ENCODE peak calls at places on chromosomes 5 and 9, in seven cellular contexts. N, X, Z, M, I, U and E are unnamed samples.

GRCh38 chr9:99299214-99300102 is 77.4 kb downstream of the SEC61B start:
- DNase-seq in M (no peak), U (peak), Z (no peak), N (no peak), I (peak), X (no peak), E (no peak)

GRCh38 chr9:4423207-4423610 is 67.1 kb upstream of the SLC1A1 start:
- DNase-seq in M (no peak), Z (no peak), U (no peak), N (no peak), X (no peak), I (no peak), E (no peak)

GRCh38 chr9:5140151-5140550 is 45.3 kb downstream of the INSL6 start:
- DNase-seq in N (no peak), I (no peak), X (no peak), Z (no peak), M (no peak), U (peak), E (no peak)

GRCh38 chr5:142984016-142984415 is 213.8 kb downstream of the ARHGAP26 start:
- DNase-seq in I (no peak), M (no peak), Z (no peak), X (no peak), N (no peak), U (no peak), E (no peak)

GRCh38 chr9:125620216-125620615 is 86.8 kb downstream of the MAPKAP1 start:
- DNase-seq in Z (no peak), X (no peak), M (no peak), U (peak), I (no peak), N (no peak), E (no peak)

GRCh38 chr5:167565555-167565954 is 725.9 kb upstream of the WWC1 start:
- DNase-seq in X (no peak), M (no peak), I (no peak), U (peak), N (no peak), Z (no peak), E (no peak)

GRCh38 chr5:106545325-106545724 is 1125.4 kb downstream of the EFNA5 start:
- DNase-seq in I (no peak), Z (no peak), U (peak), N (no peak), X (no peak), M (no peak), E (no peak)

GRCh38 chr5:72818866-72819534 is 2.5 kb downstream of the TNPO1 start:
- DNase-seq in X (no peak), N (peak), Z (peak), M (peak), U (peak), I (no peak), E (no peak)

GRCh38 chr5:173474881-173475287 is 141.6 kb downstream of the BOD1 start:
- DNase-seq in U (peak), Z (no peak), X (no peak), M (no peak), N (no peak), I (no peak), E (no peak)

GRCh38 chr9:128416432-128417019 is 4.1 kb upstream of the CERCAM start:
- DNase-seq in M (no peak), U (no peak), I (no peak), Z (no peak), N (no peak), X (no peak), E (no peak)

GRCh38 chr9:110207071-110207923 is 662 bp downstream of the C9orf152 start:
- DNase-seq in M (no peak), N (peak), U (no peak), Z (no peak), I (no peak), X (peak), E (no peak)

GRCh38 chr5:67805666-67806348 is 409.7 kb upstream of the PIK3R1 start:
- DNase-seq in Z (no peak), I (no peak), X (no peak), N (no peak), M (no peak), U (no peak), E (no peak)

GRCh38 chr5:29079771-29080170 is 2041.4 kb upstream of the CDH9 start:
- DNase-seq in Z (no peak), X (no peak), N (no peak), I (no peak), U (no peak), M (no peak), E (no peak)

GRCh38 chr9:136964171-136964689 is 12.2 kb downstream of the LCN12 start:
- DNase-seq in Z (no peak), I (no peak), M (no peak), N (no peak), U (no peak), X (peak), E (no peak)

GRCh38 chr9:87447547-87448432 is 49.9 kb upstream of the DAPK1 start:
- DNase-seq in M (no peak), Z (no peak), I (no peak), X (no peak), N (no peak), U (no peak), E (no peak)

GRCh38 chr5:4191024-4191423 is 595.4 kb downstream of the IRX1 start:
- DNase-seq in M (no peak), I (no peak), Z (no peak), N (no peak), X (no peak), U (no peak), E (no peak)

GRCh38 chr5:93572773-93573626 is 8.0 kb downstream of the NR2F1-AS1 start:
- DNase-seq in M (no peak), X (peak), U (no peak), Z (no peak), I (no peak), N (no peak), E (no peak)

GRCh38 chr5:115507682-115508081 is 36.9 kb downstream of the FEM1C start:
- DNase-seq in X (no peak), M (no peak), Z (no peak), N (no peak), U (peak), I (peak), E (no peak)

GRCh38 chr9:34513567-34514214 is 9.1 kb downstream of the ENHO start:
- DNase-seq in X (no peak), N (no peak), I (no peak), U (peak), Z (no peak), M (no peak), E (no peak)

GRCh38 chr5:38845555-38846378 is at the start of gene OSMR:
- DNase-seq in M (no peak), X (peak), N (peak), Z (peak), U (peak), I (peak), E (peak)

GRCh38 chr5:175710361-175710760 is 52.5 kb downstream of the HRH2 start:
- DNase-seq in X (peak), I (no peak), M (no peak), N (no peak), U (no peak), Z (no peak), E (no peak)

GRCh38 chr5:165139730-165140129 is 1634.3 kb downstream of the MAT2B start:
- DNase-seq in X (no peak), U (no peak), M (no peak), N (no peak), Z (no peak), I (no peak), E (no peak)

GRCh38 chr5:39521945-39522590 is 97.3 kb upstream of the DAB2 start:
- DNase-seq in M (no peak), I (no peak), X (no peak), Z (no peak), N (no peak), U (no peak), E (no peak)

GRCh38 chr9:116605904-116606341 is 81.2 kb upstream of the TRIM32 start:
- DNase-seq in Z (peak), X (no peak), N (no peak), M (no peak), I (no peak), U (peak), E (no peak)

GRCh38 chr5:143001764-143002351 is 231.7 kb downstream of the ARHGAP26 start:
- DNase-seq in Z (no peak), U (peak), M (no peak), N (no peak), I (no peak), X (no peak), E (no peak)

GRCh38 chr5:96528262-96528661 is 95.2 kb upstream of the PCSK1 start:
- DNase-seq in Z (no peak), N (no peak), M (no peak), U (no peak), X (no peak), I (no peak), E (no peak)

GRCh38 chr9:20022410-20022809 is 233.6 kb upstream of the SLC24A2 start:
- DNase-seq in X (no peak), M (no peak), Z (no peak), I (no peak), N (no peak), U (peak), E (no peak)

GRCh38 chr5:173281910-173282309 is 46.3 kb downstream of the STC2 start:
- DNase-seq in Z (no peak), X (no peak), N (no peak), U (no peak), M (no peak), I (no peak), E (no peak)

GRCh38 chr5:156497816-156498215 is 170.9 kb downstream of the SGCD start:
- DNase-seq in I (no peak), M (no peak), X (no peak), Z (no peak), N (no peak), U (peak), E (no peak)

GRCh38 chr5:55966284-55966683 is 28.5 kb downstream of the IL6ST start:
- DNase-seq in M (no peak), I (no peak), U (no peak), Z (no peak), X (no peak), N (no peak), E (no peak)

GRCh38 chr9:127720031-127720864 is 4.4 kb downstream of the TTC16 start:
- DNase-seq in N (no peak), U (no peak), I (no peak), M (peak), Z (no peak), X (no peak), E (no peak)

GRCh38 chr9:99491408-99492259 is 269.6 kb downstream of the SEC61B start:
- DNase-seq in U (peak), Z (no peak), X (no peak), M (no peak), I (no peak), N (no peak), E (no peak)

GRCh38 chr5:151002250-151002649 is 18.1 kb upstream of the GPX3 start:
- DNase-seq in I (no peak), U (peak), X (no peak), M (no peak), Z (peak), N (no peak), E (no peak)

GRCh38 chr5:21654-22233 is 70.2 kb upstream of the PLEKHG4B start:
- DNase-seq in Z (no peak), X (no peak), N (no peak), M (no peak), I (no peak), U (peak), E (no peak)

GRCh38 chr9:38035873-38036272 is 33.2 kb downstream of the SHB start:
- DNase-seq in U (peak), N (no peak), I (no peak), X (no peak), Z (no peak), M (no peak), E (no peak)

GRCh38 chr5:32083981-32084430 is 90.1 kb downstream of the GOLPH3 start:
- DNase-seq in X (no peak), N (no peak), M (no peak), Z (peak), U (no peak), I (no peak), E (no peak)

GRCh38 chr9:95511232-95511951 is 5.4 kb downstream of the PTCH1 start:
- DNase-seq in I (no peak), N (peak), U (peak), Z (no peak), M (peak), X (no peak), E (no peak)

GRCh38 chr5:119578937-119579336 is 50.4 kb upstream of the FAM170A start:
- DNase-seq in M (no peak), Z (no peak), N (no peak), X (no peak), I (no peak), U (peak), E (no peak)

GRCh38 chr5:159836691-159837090 is 79.6 kb upstream of the ADRA1B start:
- DNase-seq in U (no peak), N (no peak), Z (no peak), M (no peak), X (no peak), I (no peak), E (no peak)

GRCh38 chr9:98860871-98861293 is 53.4 kb downstream of the GALNT12 start:
- DNase-seq in I (peak), X (no peak), N (peak), M (no peak), Z (peak), U (peak), E (no peak)

GRCh38 chr5:113319256-113320053 is 115.3 kb downstream of the TSSK1B start:
- DNase-seq in M (no peak), X (no peak), N (no peak), U (no peak), Z (no peak), I (no peak), E (no peak)

GRCh38 chr5:113325054-113325453 is 109.7 kb downstream of the TSSK1B start:
- DNase-seq in U (no peak), M (no peak), I (no peak), X (no peak), N (no peak), Z (no peak), E (no peak)

GRCh38 chr5:113321266-113321665 is 113.5 kb downstream of the TSSK1B start:
- DNase-seq in N (no peak), U (peak), I (no peak), M (no peak), X (no peak), Z (no peak), E (no peak)

DNA sequence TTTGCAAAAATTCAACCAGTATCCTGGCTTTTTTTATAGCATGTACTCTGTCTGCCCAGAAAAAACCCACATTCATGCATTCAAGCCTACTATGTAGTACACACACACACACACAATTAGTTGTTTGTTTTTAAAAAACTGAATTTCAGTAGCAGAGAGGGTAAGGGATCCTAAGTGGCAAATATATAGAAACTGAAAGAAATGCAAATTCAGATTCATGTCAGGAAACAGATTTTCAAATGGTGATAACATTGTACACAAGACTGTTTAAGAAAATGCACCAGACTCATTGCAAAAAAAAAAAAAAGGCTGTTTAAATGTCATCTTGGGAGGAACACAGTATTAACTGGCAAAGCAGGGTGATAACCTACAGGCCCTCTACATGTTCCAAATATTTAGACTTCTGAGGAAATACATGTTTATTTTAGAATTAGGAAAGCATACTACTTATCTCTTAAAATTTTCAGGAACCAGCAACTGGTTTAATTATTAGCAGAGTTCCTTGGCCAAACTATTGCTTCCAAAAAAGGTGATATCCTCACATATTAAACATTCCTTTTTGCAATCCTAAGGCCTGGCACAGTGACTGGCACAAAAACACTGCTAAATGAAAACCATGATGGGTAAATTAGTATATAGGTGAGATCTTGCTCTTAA is 114.5 kb downstream of the TSSK1B start:
- DNase-seq in I (no peak), Z (no peak), U (no peak), X (no peak), N (no peak), M (no peak), E (no peak)
- H3K4me3 ChIP-seq in I (no peak), Z (no peak), U (no peak), X (no peak), N (no peak), M (no peak), E (no peak)

GRCh38 chr5:170502692-170503091 is 1.1 kb upstream of the KCNIP1 start:
- DNase-seq in U (no peak), N (no peak), M (no peak), X (no peak), I (no peak), Z (no peak), E (no peak)

GRCh38 chr5:170503970-170504525 is at the start of gene KCNIP1:
- DNase-seq in N (no peak), X (peak), Z (no peak), I (no peak), U (no peak), M (no peak), E (no peak)

GRCh38 chr5:170501931-170502330 is 1.9 kb upstream of the KCNIP1 start:
- DNase-seq in N (no peak), X (no peak), I (no peak), U (no peak), Z (no peak), M (no peak), E (no peak)

GRCh38 chr5:170508036-170508435 is 4.2 kb downstream of the KCNIP1 start:
- DNase-seq in X (no peak), N (no peak), M (no peak), I (no peak), Z (no peak), U (no peak), E (no peak)

GRCh38 chr5:170504598-170505266 is 912 bp downstream of the KCNIP1 start:
- DNase-seq in U (no peak), N (no peak), M (no peak), X (peak), I (no peak), Z (no peak), E (no peak)
- H3K4me3 ChIP-seq in U (no peak), N (no peak), M (no peak), X (no peak), I (no peak), Z (no peak), E (peak)

DNA sequence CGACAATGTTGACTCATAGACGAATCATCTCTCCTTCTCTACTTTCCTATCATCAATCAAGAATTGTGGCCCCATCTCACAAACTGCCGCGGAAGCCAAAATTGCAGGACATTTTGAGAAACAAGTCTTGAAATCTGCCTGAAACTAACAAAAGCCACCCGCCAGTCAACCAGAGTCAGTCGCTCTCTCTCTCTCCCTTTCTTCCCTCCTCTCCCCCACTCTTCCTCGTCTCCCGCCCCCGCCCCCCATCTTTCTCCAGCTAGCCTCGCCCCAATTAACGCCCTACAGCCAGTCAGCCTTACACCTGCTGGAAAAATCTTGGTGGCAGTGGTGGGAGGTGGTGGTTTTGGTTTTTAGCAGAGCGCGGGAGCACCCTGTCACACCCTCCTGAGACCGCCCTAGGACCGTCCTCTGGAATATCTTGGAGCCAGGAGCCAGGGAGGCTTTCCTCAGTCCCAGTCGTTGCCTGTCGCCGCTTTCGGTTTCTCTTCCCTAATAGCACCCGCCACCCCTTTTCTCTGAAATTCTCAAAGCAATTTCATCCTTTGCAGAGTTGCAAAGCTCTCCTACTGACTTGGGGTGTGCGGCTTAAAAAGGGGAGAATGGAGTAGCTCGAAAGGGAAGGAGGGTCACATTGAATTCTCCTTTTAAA is 301.1 kb downstream of the PARP8 start:
- DNase-seq in X (no peak), U (no peak), I (no peak), N (no peak), M (no peak), Z (no peak), E (no peak)
- H3K4me3 ChIP-seq in X (peak), U (no peak), I (peak), N (no peak), M (peak), Z (peak), E (no peak)

GRCh38 chr5:53482717-53483638 is 2.5 kb downstream of the FST start:
- DNase-seq in Z (no peak), X (peak), N (peak), I (no peak), U (peak), M (no peak), E (no peak)

GRCh38 chr5:53480474-53481353 is at the start of gene FST:
- DNase-seq in N (no peak), M (no peak), Z (no peak), X (peak), I (no peak), U (peak), E (no peak)

GRCh38 chr5:53481887-53482716 is 1.7 kb downstream of the FST start:
- DNase-seq in I (no peak), M (peak), N (peak), Z (peak), U (peak), X (peak), E (no peak)

GRCh38 chr5:53479656-53480473 is 564 bp upstream of the FST start:
- DNase-seq in X (peak), M (no peak), Z (no peak), I (no peak), U (peak), N (no peak), E (no peak)

GRCh38 chr5:53481354-53481886 is 991 bp downstream of the FST start:
- DNase-seq in I (no peak), M (no peak), Z (no peak), X (no peak), N (no peak), U (peak), E (no peak)
- H3K4me3 ChIP-seq in I (peak), M (peak), Z (peak), X (peak), N (peak), U (peak), E (peak)

GRCh38 chr5:163943546-163943945 is 438.1 kb downstream of the MAT2B start:
- DNase-seq in Z (no peak), N (no peak), X (no peak), U (no peak), I (no peak), M (no peak), E (no peak)

GRCh38 chr5:163938595-163938994 is 433.2 kb downstream of the MAT2B start:
- DNase-seq in M (no peak), I (no peak), U (peak), N (no peak), Z (no peak), X (no peak), E (no peak)

DNA sequence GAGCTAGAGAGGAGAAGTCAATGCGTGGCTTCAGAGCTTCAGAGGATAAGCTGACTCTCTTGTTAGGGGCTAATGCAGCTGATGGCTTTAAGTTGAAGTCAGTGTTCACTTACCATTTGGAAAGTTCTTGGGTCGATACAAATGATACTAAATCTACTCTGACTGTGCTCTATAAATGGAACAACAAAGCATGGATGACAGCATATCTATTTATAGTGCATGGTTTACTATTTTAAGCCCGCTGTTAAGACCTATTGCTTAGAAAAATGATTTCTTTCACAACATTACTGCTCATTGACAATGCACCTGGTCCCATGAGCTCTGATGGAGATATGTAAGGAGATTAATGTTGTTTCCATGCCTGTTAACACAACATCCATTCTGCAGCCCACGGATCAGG is 435.6 kb downstream of the MAT2B start:
- DNase-seq in I (no peak), N (no peak), M (no peak), X (no peak), Z (no peak), U (no peak), E (no peak)
- H3K4me3 ChIP-seq in I (no peak), N (no peak), M (no peak), X (no peak), Z (no peak), U (no peak), E (no peak)